ENCODE peak calls at places on chromosomes 4 and X, in seven cellular contexts. V is sigmoid colon, S is upper lobe of left lung, U is HCT116, B is adrenal gland, X is heart left ventricle, G is stomach. W is an unnamed sample.
A peak's percentile ranks its signal among the peaks of the same experiment; 100 is the strongest.

GRCh38 chrX:3820170-3820569 is 106.7 kb upstream of the PRKX start:
- DNase-seq in X (no peak), U (no peak), S (no peak), G (no peak), V (no peak), B (no peak), W (no peak)

GRCh38 chr4:81747242-81747930 is 275.7 kb upstream of the RASGEF1B start:
- DNase-seq in V (no peak), G (no peak), S (peak; percentile 49), U (no peak), B (no peak), X (no peak), W (no peak)

GRCh38 chr4:141140271-141141205 is 7.3 kb upstream of the RNF150 start:
- DNase-seq in G (no peak), U (no peak), V (no peak), X (no peak), B (no peak), S (no peak), W (no peak)

GRCh38 chrX:42269186-42269585 is 345.8 kb upstream of the CASK start:
- DNase-seq in S (no peak), X (no peak), V (no peak), U (no peak), B (no peak), G (no peak), W (no peak)

GRCh38 chr4:140291259-140291658 is 82.2 kb upstream of the SCOC start:
- DNase-seq in B (no peak), G (no peak), U (no peak), V (no peak), X (no peak), S (no peak), W (no peak)

GRCh38 chrX:68894513-68895338 is 65.9 kb downstream of the EFNB1 start:
- DNase-seq in X (peak; percentile 78), V (peak; percentile 85), B (peak; percentile 65), U (no peak), S (peak; percentile 54), G (peak; percentile 64), W (peak; percentile 55)

GRCh38 chr4:76296421-76296820 is 10.1 kb upstream of the STBD1 start:
- DNase-seq in G (no peak), X (no peak), S (no peak), B (no peak), V (no peak), U (no peak), W (no peak)

GRCh38 chr4:138864961-138865720 is 150.4 kb upstream of the NOCT start:
- DNase-seq in B (no peak), S (no peak), X (no peak), U (no peak), V (no peak), G (peak; percentile 29), W (peak; percentile 46)

GRCh38 chr4:132015321-132015720 is 1133.8 kb upstream of the PCDH10 start:
- DNase-seq in B (no peak), G (no peak), S (no peak), X (no peak), V (no peak), U (no peak), W (no peak)

DNA sequence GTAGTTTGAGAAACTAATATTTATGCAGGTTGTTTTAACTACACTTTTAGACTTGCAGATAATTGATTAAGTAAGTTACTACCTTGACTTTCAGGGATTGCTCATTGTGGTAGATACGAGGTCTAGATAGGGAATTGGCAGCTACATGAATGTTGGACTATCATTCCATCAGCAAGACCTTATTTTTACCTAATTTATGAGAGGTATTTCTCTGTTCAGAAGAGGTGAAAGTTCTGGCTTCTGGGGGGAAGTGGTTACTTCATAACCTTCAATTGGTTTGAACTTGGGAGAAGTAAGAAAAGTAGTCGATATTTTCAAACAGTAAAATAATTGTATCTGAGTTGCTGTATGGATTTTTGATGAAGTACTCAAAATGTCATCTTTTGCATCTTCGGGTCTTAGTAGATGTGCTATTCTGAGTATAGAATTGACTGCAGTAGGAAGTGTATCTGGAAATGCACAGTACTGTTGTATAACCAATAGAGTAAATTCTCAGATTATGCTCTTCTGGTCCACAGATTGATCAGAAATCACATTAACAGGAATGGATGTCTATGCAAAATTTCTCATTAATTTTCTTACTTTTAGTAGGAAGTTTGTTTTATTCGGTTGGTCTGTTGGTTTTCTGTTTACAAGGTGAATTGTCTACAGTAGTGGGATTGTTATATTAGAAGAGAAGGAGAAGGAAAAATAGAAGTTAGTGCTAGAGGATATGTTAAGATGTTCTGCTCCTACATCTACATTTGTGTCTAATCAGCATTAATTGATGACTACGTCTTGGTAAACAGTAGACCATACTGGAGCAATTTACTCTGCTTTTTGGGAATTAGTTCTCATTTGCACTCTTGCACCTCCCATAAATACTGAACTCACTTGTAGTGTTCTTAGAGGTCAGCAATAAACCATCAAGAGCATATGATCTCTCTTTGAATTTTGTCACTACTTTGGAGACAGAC is 3.0 kb downstream of the NFKB1 start:
- DNase-seq in U (no peak), V (no peak), G (no peak), X (no peak), S (no peak), B (no peak), W (no peak)
- H3K4me3 ChIP-seq in U (no peak overlapping the region), V (no peak overlapping the region), G (peak overlapping the region; percentile 82), X (peak overlapping the region; percentile 70), S (no peak overlapping the region), B (no peak overlapping the region), W (no peak overlapping the region)

DNA sequence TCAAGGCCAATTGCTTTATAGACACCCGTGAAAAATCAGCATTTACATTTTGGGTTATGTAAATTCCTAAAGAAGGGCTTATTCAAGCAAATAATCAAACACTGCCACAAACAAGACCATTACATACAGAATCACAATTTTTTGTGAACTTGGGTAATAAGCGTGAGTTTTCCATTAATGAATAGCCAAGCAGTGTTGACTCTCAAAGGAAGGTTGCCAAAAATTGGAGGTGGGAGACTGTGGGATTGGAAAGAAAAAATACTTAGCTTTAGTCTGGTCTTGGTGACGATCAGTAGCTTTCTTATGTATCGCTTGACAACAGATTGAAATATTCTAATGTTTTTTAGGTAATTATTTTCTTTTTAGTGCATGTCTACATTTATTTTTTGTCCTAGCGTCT is 20.9 kb downstream of the LRRC66 start:
- DNase-seq in U (no peak), V (no peak), G (no peak), X (no peak), B (no peak), S (no peak), W (no peak)
- H3K36me3 ChIP-seq in U (no peaks in the 10 kb centered on the region), V (no peaks in the 10 kb centered on the region), G (no peaks in the 10 kb centered on the region), X (no peaks in the 10 kb centered on the region), B (no peaks in the 10 kb centered on the region), S (no peaks in the 10 kb centered on the region), W (no peaks in the 10 kb centered on the region)

GRCh38 chr4:53592128-53592527 is 842 bp upstream of the LNX1 start:
- DNase-seq in V (no peak), X (no peak), B (no peak), U (no peak), G (no peak), S (no peak), W (peak; percentile 82)

GRCh38 chr4:53592686-53593641 is 1.7 kb upstream of the LNX1 start:
- DNase-seq in S (peak; percentile 56), X (peak; percentile 26), G (peak; percentile 77), V (no peak), U (no peak), B (peak; percentile 76), W (peak; percentile 79)

GRCh38 chr4:53589511-53589910 is 1.8 kb downstream of the LNX1 start:
- DNase-seq in U (no peak), V (no peak), X (no peak), S (no peak), G (no peak), B (no peak), W (no peak)

GRCh38 chr4:53593765-53594164 is 2.5 kb upstream of the LNX1 start:
- DNase-seq in G (no peak), U (no peak), X (no peak), B (no peak), S (no peak), V (no peak), W (no peak)

DNA sequence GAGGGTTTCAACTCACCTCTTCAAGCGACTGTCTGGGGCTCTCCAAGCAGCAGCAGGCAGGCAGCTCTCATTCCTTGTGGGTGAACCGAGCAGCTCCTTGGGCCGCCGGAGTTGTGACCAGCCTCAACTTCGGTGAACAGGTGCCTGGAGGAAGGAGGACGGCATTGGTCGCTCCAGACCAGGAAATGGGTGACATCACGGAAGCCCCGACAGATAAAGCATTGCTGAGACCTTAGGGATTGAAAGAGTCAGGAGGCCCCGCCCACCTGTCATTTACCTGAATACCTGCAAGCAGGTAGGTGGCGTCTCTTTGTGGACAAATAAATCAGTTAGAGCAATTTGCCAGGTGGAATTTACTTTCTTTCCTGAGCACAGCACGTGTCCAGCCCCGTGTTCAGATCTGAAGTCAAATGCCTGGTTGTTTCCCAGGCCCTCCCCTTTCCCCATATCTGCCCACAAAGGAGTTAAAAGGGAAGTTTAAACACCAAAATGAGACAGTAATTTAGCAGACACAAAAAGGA is at the start of gene LNX1:
- DNase-seq in G (peak; percentile 96), V (no peak), S (peak; percentile 92), U (peak; percentile 79), X (no peak), B (no peak), W (peak; percentile 100)
- TF ChIP-seq POLR2A in G (no peak), V (no peak), S (no peak), U (no peak), X (no peak), B (no peak), W (peak; percentile 99)

DNA sequence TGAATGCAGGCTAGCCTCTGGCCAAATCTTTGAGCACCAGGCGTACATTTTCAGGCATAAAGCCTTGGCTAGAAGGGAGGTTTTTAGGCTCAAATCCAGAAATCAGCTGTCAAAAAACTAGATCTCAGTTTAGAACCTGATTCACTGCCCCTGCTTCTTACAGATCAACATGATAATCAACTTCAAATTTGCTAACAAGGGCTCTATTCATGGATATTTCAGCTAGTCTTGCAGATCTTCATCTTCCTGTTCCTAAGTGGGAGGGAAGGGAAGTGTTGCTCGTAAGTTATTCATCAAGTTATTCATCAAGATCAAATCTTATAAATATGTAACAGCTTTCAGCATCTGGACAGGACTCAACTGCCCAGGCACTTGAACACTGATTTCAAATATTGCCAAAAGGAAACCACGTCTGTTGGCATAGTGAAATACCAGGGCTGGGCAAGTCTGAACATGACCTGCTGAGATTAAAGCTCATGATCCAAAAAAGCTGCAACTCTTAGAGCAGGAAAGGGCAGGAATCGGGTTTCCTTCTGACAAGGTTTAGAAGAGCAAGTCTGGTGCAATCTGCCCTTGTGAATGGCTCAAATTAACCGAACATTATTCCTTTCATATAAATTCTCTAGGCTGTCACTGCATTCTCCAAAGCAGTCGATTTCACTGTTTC is 200.3 kb downstream of the PDGFC start:
- DNase-seq in U (peak; percentile 51), G (peak; percentile 41), X (no peak), V (no peak), B (peak; percentile 74), S (peak; percentile 55), W (peak; percentile 15)
- H3K4me3 ChIP-seq in U (peak overlapping the region; percentile 28), G (peak overlapping the region; percentile 12), X (peak overlapping the region; percentile 4), V (peak overlapping the region; percentile 20), B (no peak overlapping the region), S (no peak overlapping the region), W (no peak overlapping the region)

GRCh38 chrX:119008122-119008744 is 33.8 kb downstream of the LONRF3 start:
- DNase-seq in G (peak; percentile 28), V (no peak), U (no peak), S (no peak), B (peak; percentile 57), X (no peak), W (peak; percentile 14)
- H3K36me3 ChIP-seq in G (peaks cover 34% of the 10 kb centered on the region), V (peaks cover 5% of the 10 kb centered on the region), U (no peaks in the 10 kb centered on the region), S (peaks cover 29% of the 10 kb centered on the region), B (no peaks in the 10 kb centered on the region), X (peaks cover 4% of the 10 kb centered on the region), W (no peaks in the 10 kb centered on the region)

DNA sequence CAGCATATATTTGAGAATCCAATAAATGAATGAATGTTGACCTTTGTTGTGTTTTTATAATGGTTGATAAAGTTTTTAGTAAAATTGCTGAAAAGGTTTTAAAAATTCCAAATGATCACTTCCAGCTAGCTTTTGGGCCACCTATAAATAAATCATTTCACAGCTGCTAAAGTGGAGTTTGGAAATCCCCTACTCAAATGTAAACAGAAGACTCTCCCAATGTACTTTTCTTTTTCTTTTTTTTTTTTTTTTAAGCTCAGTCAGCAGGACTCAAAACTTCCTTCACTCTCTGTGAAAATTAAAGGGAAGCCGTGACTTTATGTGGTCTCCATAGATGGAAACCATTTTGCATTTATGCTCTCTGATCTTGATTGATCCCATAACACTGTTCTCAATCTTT is 45.2 kb downstream of the CXCL13 start:
- DNase-seq in S (no peak), B (no peak), X (no peak), U (no peak), G (no peak), V (no peak), W (no peak)
- TF ChIP-seq POLR2A in S (no peak), B (no peak), X (no peak), U (no peak), G (no peak), V (no peak), W (no peak)

W was measured in body of pancreas.